ENCODE peak calls at places on chromosomes 13 and 19, in six cellular contexts. G, P, E, U, B and V are unnamed samples.

GRCh38 chr13:24279267-24279666 is 30.1 kb upstream of the C1QTNF9 start:
- DNase-seq in G (no peak), P (no peak), E (no peak), U (no peak), B (peak; percentile 18), V (no peak)

GRCh38 chr19:10009269-10009665 is 1.0 kb downstream of the COL5A3 start:
- DNase-seq in G (peak; percentile 53), P (peak; percentile 67), E (peak; percentile 35), U (peak; percentile 80), B (peak; percentile 28), V (peak; percentile 85)

GRCh38 chr13:100958859-100959258 is 284.3 kb upstream of the TMTC4 start:
- DNase-seq in G (no peak), P (no peak), E (no peak), U (no peak), B (no peak), V (no peak)

GRCh38 chr13:40609972-40610726 is 56.3 kb downstream of the FOXO1 start:
- DNase-seq in G (no peak), P (no peak), E (no peak), U (no peak), B (no peak), V (no peak)

GRCh38 chr19:11418166-11418517 is 972 bp downstream of the RGL3 start:
- DNase-seq in G (no peak), P (no peak), E (no peak), U (no peak), B (no peak), V (no peak)

GRCh38 chr13:97258801-97259200 is 36.7 kb downstream of the MBNL2 start:
- DNase-seq in G (no peak), P (no peak), E (no peak), U (no peak), B (no peak), V (no peak)

GRCh38 chr13:30529085-30529815 is 63.5 kb upstream of the HMGB1 start:
- DNase-seq in G (no peak), P (no peak), E (no peak), U (no peak), B (no peak), V (no peak)

GRCh38 chr13:31436478-31436877 is 236.7 kb downstream of the B3GLCT start:
- DNase-seq in G (no peak), P (no peak), E (no peak), U (no peak), B (no peak), V (no peak)

GRCh38 chr13:101092985-101093384 is 323.3 kb downstream of the NALCN start:
- DNase-seq in G (no peak), P (no peak), E (no peak), U (no peak), B (no peak), V (no peak)

GRCh38 chr19:35214766-35215422 is 13.6 kb downstream of the FAM187B start:
- DNase-seq in G (no peak), P (no peak), E (no peak), U (no peak), B (no peak), V (no peak)

GRCh38 chr19:33667141-33667540 is 45.4 kb downstream of the CHST8 start:
- DNase-seq in G (no peak), P (no peak), E (no peak), U (no peak), B (no peak), V (no peak)

GRCh38 chr13:21638319-21639282 is 32.3 kb upstream of the FGF9 start:
- DNase-seq in G (peak; percentile 26), P (peak; percentile 50), E (no peak), U (no peak), B (no peak), V (no peak)

GRCh38 chr13:110643768-110644421 is 28.6 kb downstream of the NAXD start:
- DNase-seq in G (no peak), P (no peak), E (no peak), U (no peak), B (peak; percentile 23), V (no peak)

GRCh38 chr13:41547253-41548000 is 90.1 kb downstream of the RGCC start:
- DNase-seq in G (no peak), P (peak; percentile 26), E (no peak), U (peak; percentile 46), B (no peak), V (peak; percentile 74)

GRCh38 chr19:4371209-4371897 is 28.0 kb downstream of the MPND start:
- DNase-seq in G (peak; percentile 83), P (no peak), E (peak; percentile 19), U (no peak), B (no peak), V (peak; percentile 19)

GRCh38 chr13:55432814-55433213 is 1707.9 kb upstream of the PRR20A start:
- DNase-seq in G (no peak), P (no peak), E (no peak), U (no peak), B (no peak), V (no peak)

GRCh38 chr13:25068810-25069209 is 27.1 kb upstream of the PABPC3 start:
- DNase-seq in G (no peak), P (no peak), E (no peak), U (no peak), B (no peak), V (no peak)

GRCh38 chr13:27425151-27425917 is 915 bp downstream of the GTF3A start:
- DNase-seq in G (peak; percentile 41), P (no peak), E (no peak), U (no peak), B (no peak), V (no peak)

GRCh38 chr13:24228852-24229458 is 68.4 kb downstream of the SPATA13 start:
- DNase-seq in G (peak; percentile 49), P (peak; percentile 52), E (no peak), U (no peak), B (no peak), V (no peak)

GRCh38 chr13:36858285-36858684 is 39.3 kb downstream of the RFXAP start:
- DNase-seq in G (no peak), P (peak; percentile 8), E (no peak), U (no peak), B (no peak), V (no peak)

GRCh38 chr19:1507192-1507660 is 5.6 kb downstream of the ADAMTSL5 start:
- DNase-seq in G (peak; percentile 29), P (no peak), E (no peak), U (no peak), B (no peak), V (no peak)

GRCh38 chr13:99373436-99373835 is 66.2 kb upstream of the GPR183 start:
- DNase-seq in G (no peak), P (no peak), E (no peak), U (no peak), B (no peak), V (no peak)

GRCh38 chr13:112974125-112974524 is 5.1 kb downstream of the MCF2L start:
- DNase-seq in G (no peak), P (no peak), E (peak; percentile 5), U (no peak), B (no peak), V (no peak)

GRCh38 chr19:4016903-4017638 is 9.5 kb downstream of the PIAS4 start:
- DNase-seq in G (no peak), P (no peak), E (no peak), U (no peak), B (no peak), V (no peak)

GRCh38 chr19:34387446-34387810 is 16.8 kb upstream of the PDCD2L start:
- DNase-seq in G (no peak), P (no peak), E (no peak), U (no peak), B (no peak), V (no peak)

GRCh38 chr19:56141416-56141992 is 417 bp downstream of the ZNF444 start:
- DNase-seq in G (no peak), P (no peak), E (no peak), U (no peak), B (no peak), V (no peak)

GRCh38 chr19:48321372-48321621 is 4.1 kb upstream of the EMP3 start:
- DNase-seq in G (peak; percentile 98), P (peak; percentile 94), E (peak; percentile 99), U (peak; percentile 97), B (peak; percentile 99), V (peak; percentile 99)

GRCh38 chr13:61107989-61108388 is 307.7 kb downstream of the PCDH20 start:
- DNase-seq in G (no peak), P (no peak), E (no peak), U (no peak), B (no peak), V (no peak)

GRCh38 chr13:61110804-61111203 is 304.8 kb downstream of the PCDH20 start:
- DNase-seq in G (no peak), P (no peak), E (no peak), U (no peak), B (no peak), V (no peak)

GRCh38 chr13:61111529-61111928 is 304.1 kb downstream of the PCDH20 start:
- DNase-seq in G (no peak), P (no peak), E (no peak), U (no peak), B (no peak), V (no peak)

GRCh38 chr13:61109741-61110140 is 305.9 kb downstream of the PCDH20 start:
- DNase-seq in G (no peak), P (no peak), E (no peak), U (no peak), B (no peak), V (no peak)

GRCh38 chr13:61113140-61113658 is 302.4 kb downstream of the PCDH20 start:
- DNase-seq in G (no peak), P (no peak), E (no peak), U (no peak), B (no peak), V (no peak)
- H3K4me1 ChIP-seq in G (no peaks in the 10 kb centered on the region), P (no peaks in the 10 kb centered on the region), E (no peaks in the 10 kb centered on the region), U (no peaks in the 10 kb centered on the region), B (no peaks in the 10 kb centered on the region), V (no peaks in the 10 kb centered on the region)

GRCh38 chr19:31597616-31598015 is 248.4 kb upstream of the TSHZ3 start:
- DNase-seq in G (no peak), P (no peak), E (no peak), U (no peak), B (no peak), V (no peak)
- H3K9me3 ChIP-seq in G (no peaks in the 10 kb centered on the region), P (no peaks in the 10 kb centered on the region), E (no peaks in the 10 kb centered on the region), U (no peaks in the 10 kb centered on the region), B (no peaks in the 10 kb centered on the region), V (no peaks in the 10 kb centered on the region)

DNA sequence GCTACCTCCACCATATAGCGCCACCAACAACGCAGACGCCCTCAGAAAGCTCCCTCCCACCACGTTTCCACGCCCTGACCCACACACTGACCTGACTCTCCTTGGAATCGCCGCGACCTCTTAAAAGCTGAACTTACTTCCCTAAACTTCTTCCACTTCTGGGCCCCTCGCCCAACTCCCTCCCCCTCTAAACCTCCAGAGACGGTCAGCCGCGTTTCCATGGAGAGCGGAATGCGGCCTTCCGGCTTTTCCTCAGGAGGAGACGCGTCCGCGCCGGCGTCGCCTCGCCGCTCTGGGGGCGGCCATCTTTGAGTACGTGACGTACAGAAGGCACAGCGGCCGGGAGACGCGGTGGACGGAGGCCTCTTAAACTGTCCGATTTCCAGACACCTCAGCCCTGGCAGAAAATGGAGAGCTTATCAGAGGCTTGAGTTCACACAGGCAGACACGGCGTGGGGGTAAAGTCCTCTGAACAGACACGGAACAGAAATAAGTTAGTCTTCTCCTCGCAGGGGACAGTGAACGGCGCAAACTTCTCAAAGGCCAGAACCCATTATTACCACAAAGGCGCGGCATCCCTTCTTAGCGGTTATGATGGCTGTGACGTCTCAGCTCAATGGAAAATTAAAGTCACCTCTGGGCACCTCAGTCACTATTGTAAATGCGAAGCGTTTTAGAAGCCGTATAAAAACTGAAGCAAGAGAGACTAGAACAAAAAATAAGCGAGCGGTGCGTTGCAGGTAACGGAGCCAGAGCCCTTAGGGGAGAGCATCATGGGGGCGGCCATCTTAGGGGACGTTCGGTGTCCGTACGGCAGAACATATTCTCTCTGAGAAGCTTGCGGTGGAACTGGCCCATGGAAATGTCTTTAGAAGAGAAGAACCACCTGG is at the start of gene ZNF432:
- DNase-seq in G (peak; percentile 96), P (peak; percentile 89), E (peak; percentile 91), U (peak; percentile 94), B (peak; percentile 88), V (peak; percentile 98)
- TF ChIP-seq POLR2A in G (peak; percentile 54), P (peak; percentile 23), E (peak; percentile 33), U (peak; percentile 33), B (no peak), V (peak; percentile 38)

GRCh38 chr13:53499551-53499950 is 470.9 kb downstream of the OLFM4 start:
- DNase-seq in G (no peak), P (no peak), E (no peak), U (no peak), B (no peak), V (no peak)
- H3K4me1 ChIP-seq in G (no peaks in the 10 kb centered on the region), P (no peaks in the 10 kb centered on the region), E (no peaks in the 10 kb centered on the region), U (no peaks in the 10 kb centered on the region), B (no peaks in the 10 kb centered on the region), V (no peaks in the 10 kb centered on the region)